ENCODE peak calls at places on chromosomes 5 and 9, in five cellular contexts. One of them, this sample, is unnamed.

GRCh38 chr5:8907168-8907868 is 638.6 kb downstream of the SEMA5A start:
- DNase-seq in stimulated activated CD8-positive, alpha-beta memory T cell treated with anti-CD3 and anti-CD28 coated beads, Interleukin-4, amount 100 ng/mL, for 24 hours: no peak
- DNase-seq in fibroblast of lung: peak
- DNase-seq in activated T-cell treated with anti-CD3 and anti-CD28 coated beads for 48 hours: no peak
- DNase-seq in A549: no peak
- DNase-seq in this sample: no peak

GRCh38 chr9:126852289-126852688 is 8.2 kb upstream of the ZBTB34 start:
- DNase-seq in fibroblast of lung: no peak
- DNase-seq in activated T-cell treated with anti-CD3 and anti-CD28 coated beads for 48 hours: no peak
- DNase-seq in stimulated activated CD8-positive, alpha-beta memory T cell treated with anti-CD3 and anti-CD28 coated beads, Interleukin-4, amount 100 ng/mL, for 24 hours: no peak
- DNase-seq in A549: no peak
- DNase-seq in this sample: no peak

GRCh38 chr5:119218830-119219782 is 136.7 kb upstream of the TNFAIP8 start:
- DNase-seq in stimulated activated CD8-positive, alpha-beta memory T cell treated with anti-CD3 and anti-CD28 coated beads, Interleukin-4, amount 100 ng/mL, for 24 hours: no peak
- DNase-seq in activated T-cell treated with anti-CD3 and anti-CD28 coated beads for 48 hours: no peak
- DNase-seq in A549: no peak
- DNase-seq in fibroblast of lung: peak
- DNase-seq in this sample: no peak

GRCh38 chr5:101346906-101347305 is 443.8 kb upstream of the ST8SIA4 start:
- DNase-seq in A549: no peak
- DNase-seq in activated T-cell treated with anti-CD3 and anti-CD28 coated beads for 48 hours: no peak
- DNase-seq in stimulated activated CD8-positive, alpha-beta memory T cell treated with anti-CD3 and anti-CD28 coated beads, Interleukin-4, amount 100 ng/mL, for 24 hours: no peak
- DNase-seq in fibroblast of lung: no peak
- DNase-seq in this sample: no peak

GRCh38 chr9:32412440-32412839 is 28.0 kb downstream of the ACO1 start:
- DNase-seq in stimulated activated CD8-positive, alpha-beta memory T cell treated with anti-CD3 and anti-CD28 coated beads, Interleukin-4, amount 100 ng/mL, for 24 hours: no peak
- DNase-seq in activated T-cell treated with anti-CD3 and anti-CD28 coated beads for 48 hours: no peak
- DNase-seq in A549: no peak
- DNase-seq in fibroblast of lung: no peak
- DNase-seq in this sample: no peak

GRCh38 chr9:114300846-114301797 is 21.8 kb upstream of the ORM1 start:
- DNase-seq in fibroblast of lung: no peak
- DNase-seq in A549: no peak
- DNase-seq in stimulated activated CD8-positive, alpha-beta memory T cell treated with anti-CD3 and anti-CD28 coated beads, Interleukin-4, amount 100 ng/mL, for 24 hours: no peak
- DNase-seq in activated T-cell treated with anti-CD3 and anti-CD28 coated beads for 48 hours: no peak
- DNase-seq in this sample: no peak

GRCh38 chr5:140246378-140247122 is 56.4 kb downstream of the PFDN1 start:
- DNase-seq in fibroblast of lung: peak
- DNase-seq in A549: no peak
- DNase-seq in activated T-cell treated with anti-CD3 and anti-CD28 coated beads for 48 hours: no peak
- DNase-seq in stimulated activated CD8-positive, alpha-beta memory T cell treated with anti-CD3 and anti-CD28 coated beads, Interleukin-4, amount 100 ng/mL, for 24 hours: no peak
- DNase-seq in this sample: no peak

GRCh38 chr9:124278054-124278540 is 20.3 kb downstream of the NEK6 start:
- DNase-seq in activated T-cell treated with anti-CD3 and anti-CD28 coated beads for 48 hours: no peak
- DNase-seq in fibroblast of lung: no peak
- DNase-seq in stimulated activated CD8-positive, alpha-beta memory T cell treated with anti-CD3 and anti-CD28 coated beads, Interleukin-4, amount 100 ng/mL, for 24 hours: no peak
- DNase-seq in A549: no peak
- DNase-seq in this sample: no peak